ENCODE peak calls at places on chromosomes 11 and 22, in four cellular contexts. A, Y, G and B are unnamed samples.

GRCh38 chr11:6127881-6128280 is 20.4 kb downstream of the OR56B4 start:
- DNase-seq in A (no peak), Y (no peak), G (peak; percentile 9), B (no peak)

GRCh38 chr22:40838486-40838885 is 18.0 kb downstream of the ST13 start:
- DNase-seq in A (no peak), Y (no peak), G (no peak), B (no peak)

GRCh38 chr11:76256448-76256847 is 50.1 kb upstream of the WNT11 start:
- DNase-seq in A (no peak), Y (no peak), G (no peak), B (no peak)

GRCh38 chr22:30190619-30191018 is 55.9 kb downstream of the LIF start:
- DNase-seq in A (no peak), Y (no peak), G (no peak), B (no peak)

GRCh38 chr11:109071712-109072524 is 350.1 kb upstream of the C11orf87 start:
- DNase-seq in A (no peak), Y (no peak), G (no peak), B (no peak)

GRCh38 chr22:17117890-17118289 is 3.3 kb downstream of the TMEM121B start:
- DNase-seq in A (no peak), Y (no peak), G (no peak), B (no peak)

GRCh38 chr22:46848227-46848626 is 85.8 kb downstream of the TBC1D22A start:
- DNase-seq in A (no peak), Y (no peak), G (no peak), B (no peak)

GRCh38 chr22:36546932-36547331 is 18.0 kb upstream of the EIF3D start:
- DNase-seq in A (peak; percentile 58), Y (no peak), G (no peak), B (peak; percentile 92)

GRCh38 chr22:17570851-17571631 is 7.7 kb downstream of the SLC25A18 start:
- DNase-seq in A (no peak), Y (no peak), G (no peak), B (no peak)

GRCh38 chr11:10139656-10140055 is 154.4 kb downstream of the SBF2 start:
- DNase-seq in A (peak; percentile 81), Y (no peak), G (no peak), B (no peak)

GRCh38 chr11:25441432-25441831 is 890.5 kb upstream of the ANO3 start:
- DNase-seq in A (no peak), Y (no peak), G (no peak), B (no peak)

GRCh38 chr11:134438533-134438932 is 26.5 kb upstream of the B3GAT1 start:
- DNase-seq in A (no peak), Y (no peak), G (no peak), B (no peak)

GRCh38 chr22:49396817-49397216 is 430.9 kb downstream of the BRD1 start:
- DNase-seq in A (no peak), Y (no peak), G (no peak), B (peak; percentile 39)

GRCh38 chr11:23078289-23078971 is 218.2 kb upstream of the CCDC179 start:
- DNase-seq in A (no peak), Y (no peak), G (no peak), B (peak; percentile 21)

GRCh38 chr11:13007702-13008435 is 1.2 kb upstream of the RASSF10 start:
- DNase-seq in A (peak; percentile 69), Y (no peak), G (no peak), B (no peak)